ENCODE peak calls at places on chromosome 10, in ten cellular contexts. One of them, this sample, is unnamed.

GRCh38 chr10:36716291-36716690 is 409.1 kb upstream of the ANKRD30A start:
- DNase-seq in ascending aorta: no peak
- DNase-seq in MM.1S: no peak
- DNase-seq in prostate gland: no peak
- DNase-seq in cardiac muscle cell: no peak
- DNase-seq in Peyer's patch: no peak
- DNase-seq in heart left ventricle: no peak
- DNase-seq in right atrium auricular region: no peak
- DNase-seq in psoas muscle: no peak
- DNase-seq in A549: no peak
- DNase-seq in this sample: no peak

GRCh38 chr10:96585726-96586418 is 940 bp downstream of the TM9SF3 start:
- DNase-seq in ascending aorta: no peak
- DNase-seq in MM.1S: peak
- DNase-seq in prostate gland: peak
- DNase-seq in cardiac muscle cell: peak
- DNase-seq in Peyer's patch: peak
- DNase-seq in heart left ventricle: no peak
- DNase-seq in right atrium auricular region: no peak
- DNase-seq in psoas muscle: no peak
- DNase-seq in A549: no peak
- DNase-seq in this sample: no peak

GRCh38 chr10:62083413-62083794 is 181.9 kb downstream of the ARID5B start:
- DNase-seq in ascending aorta: no peak
- DNase-seq in MM.1S: no peak
- DNase-seq in prostate gland: no peak
- DNase-seq in cardiac muscle cell: peak
- DNase-seq in Peyer's patch: no peak
- DNase-seq in heart left ventricle: no peak
- DNase-seq in right atrium auricular region: no peak
- DNase-seq in psoas muscle: no peak
- DNase-seq in A549: no peak
- DNase-seq in this sample: no peak

GRCh38 chr10:111875760-111876159 is 307.8 kb downstream of the GPAM start:
- DNase-seq in ascending aorta: no peak
- DNase-seq in MM.1S: no peak
- DNase-seq in prostate gland: no peak
- DNase-seq in cardiac muscle cell: no peak
- DNase-seq in Peyer's patch: no peak
- DNase-seq in heart left ventricle: no peak
- DNase-seq in right atrium auricular region: no peak
- DNase-seq in psoas muscle: no peak
- DNase-seq in A549: no peak
- DNase-seq in this sample: no peak

GRCh38 chr10:11113156-11113555 is 95.5 kb downstream of the CELF2 start:
- DNase-seq in ascending aorta: no peak
- DNase-seq in MM.1S: no peak
- DNase-seq in prostate gland: no peak
- DNase-seq in cardiac muscle cell: no peak
- DNase-seq in Peyer's patch: no peak
- DNase-seq in heart left ventricle: no peak
- DNase-seq in right atrium auricular region: no peak
- DNase-seq in psoas muscle: no peak
- DNase-seq in A549: no peak
- DNase-seq in this sample: no peak

GRCh38 chr10:121595806-121596667 is 2.2 kb downstream of the FGFR2 start:
- DNase-seq in ascending aorta: no peak
- DNase-seq in MM.1S: no peak
- DNase-seq in prostate gland: peak
- DNase-seq in cardiac muscle cell: no peak
- DNase-seq in Peyer's patch: no peak
- DNase-seq in heart left ventricle: no peak
- DNase-seq in right atrium auricular region: no peak
- DNase-seq in psoas muscle: no peak
- DNase-seq in A549: no peak
- DNase-seq in this sample: no peak

GRCh38 chr10:10043083-10043482 is 974.6 kb upstream of the CELF2 start:
- DNase-seq in ascending aorta: no peak
- DNase-seq in MM.1S: no peak
- DNase-seq in prostate gland: no peak
- DNase-seq in cardiac muscle cell: peak
- DNase-seq in Peyer's patch: no peak
- DNase-seq in heart left ventricle: no peak
- DNase-seq in right atrium auricular region: no peak
- DNase-seq in psoas muscle: no peak
- DNase-seq in A549: no peak
- DNase-seq in this sample: no peak

GRCh38 chr10:10865913-10866312 is 151.8 kb upstream of the CELF2 start:
- DNase-seq in ascending aorta: no peak
- DNase-seq in MM.1S: no peak
- DNase-seq in prostate gland: no peak
- DNase-seq in cardiac muscle cell: no peak
- DNase-seq in Peyer's patch: no peak
- DNase-seq in heart left ventricle: no peak
- DNase-seq in right atrium auricular region: no peak
- DNase-seq in psoas muscle: no peak
- DNase-seq in A549: no peak
- DNase-seq in this sample: no peak

GRCh38 chr10:121668336-121669009 is 70.2 kb upstream of the FGFR2 start:
- DNase-seq in ascending aorta: peak
- DNase-seq in MM.1S: peak
- DNase-seq in prostate gland: peak
- DNase-seq in cardiac muscle cell: peak
- DNase-seq in Peyer's patch: no peak
- DNase-seq in heart left ventricle: no peak
- DNase-seq in right atrium auricular region: no peak
- DNase-seq in psoas muscle: peak
- DNase-seq in A549: no peak
- DNase-seq in this sample: peak

DNA sequence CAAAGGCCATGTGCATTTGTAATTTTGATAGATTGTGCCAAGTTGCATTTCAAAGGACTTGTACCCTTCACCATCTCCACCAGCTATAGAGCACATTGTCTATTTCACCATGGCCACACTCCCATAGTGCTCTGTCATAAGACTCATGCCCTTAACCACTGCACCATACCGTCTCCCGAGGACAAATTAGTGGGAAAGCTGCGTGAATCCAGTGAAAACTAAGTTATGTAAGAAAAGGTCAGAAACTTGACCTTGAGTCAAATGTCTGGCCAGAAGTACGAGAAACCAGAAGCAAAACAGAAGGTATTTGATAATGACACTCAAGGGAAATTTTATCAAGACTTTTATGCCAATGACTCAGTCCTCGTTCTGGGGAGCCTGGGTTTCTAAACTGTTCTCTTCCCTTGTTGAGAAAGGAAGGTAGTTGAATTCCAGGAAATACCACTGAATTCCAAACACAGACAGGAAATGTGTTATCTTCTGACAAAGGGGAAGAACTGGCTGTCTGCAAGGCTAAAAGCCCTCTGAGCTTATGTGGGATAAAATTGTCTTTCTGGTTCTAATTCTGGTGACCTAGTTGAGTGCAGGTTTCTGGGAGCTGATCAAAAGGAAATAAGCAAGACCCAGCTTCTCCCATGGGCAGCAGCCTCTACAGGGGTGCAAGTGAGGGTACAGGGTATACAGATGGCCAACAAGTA is 49.7 kb downstream of the CDK1 start:
- DNase-seq in ascending aorta: no peak
- DNase-seq in MM.1S: no peak
- DNase-seq in prostate gland: no peak
- DNase-seq in cardiac muscle cell: peak
- DNase-seq in Peyer's patch: no peak
- DNase-seq in heart left ventricle: no peak
- DNase-seq in right atrium auricular region: no peak
- DNase-seq in psoas muscle: no peak
- DNase-seq in A549: no peak
- DNase-seq in this sample: no peak
- H3K4me3 ChIP-seq in ascending aorta: no peak
- H3K4me3 ChIP-seq in MM.1S: no peak
- H3K4me3 ChIP-seq in prostate gland: no peak
- H3K4me3 ChIP-seq in cardiac muscle cell: no peak
- H3K4me3 ChIP-seq in Peyer's patch: no peak
- H3K4me3 ChIP-seq in heart left ventricle: no peak
- H3K4me3 ChIP-seq in right atrium auricular region: no peak
- H3K4me3 ChIP-seq in psoas muscle: no peak
- H3K4me3 ChIP-seq in A549: no peak
- H3K4me3 ChIP-seq in this sample: no peak

GRCh38 chr10:13608246-13608853 is 21.6 kb downstream of the PRPF18 start:
- DNase-seq in ascending aorta: no peak
- DNase-seq in MM.1S: no peak
- DNase-seq in prostate gland: peak
- DNase-seq in cardiac muscle cell: no peak
- DNase-seq in Peyer's patch: no peak
- DNase-seq in heart left ventricle: no peak
- DNase-seq in right atrium auricular region: no peak
- DNase-seq in psoas muscle: peak
- DNase-seq in A549: no peak
- DNase-seq in this sample: no peak
- H3K27ac ChIP-seq in ascending aorta: no peak
- H3K27ac ChIP-seq in MM.1S: no peak
- H3K27ac ChIP-seq in prostate gland: no peak
- H3K27ac ChIP-seq in cardiac muscle cell: no peak
- H3K27ac ChIP-seq in Peyer's patch: no peak
- H3K27ac ChIP-seq in heart left ventricle: no peak
- H3K27ac ChIP-seq in right atrium auricular region: no peak
- H3K27ac ChIP-seq in psoas muscle: peak
- H3K27ac ChIP-seq in A549: no peak
- H3K27ac ChIP-seq in this sample: no peak

GRCh38 chr10:118500477-118501104 is 94.9 kb downstream of the PRLHR start:
- DNase-seq in ascending aorta: no peak
- DNase-seq in MM.1S: no peak
- DNase-seq in prostate gland: no peak
- DNase-seq in cardiac muscle cell: no peak
- DNase-seq in Peyer's patch: no peak
- DNase-seq in heart left ventricle: no peak
- DNase-seq in right atrium auricular region: no peak
- DNase-seq in psoas muscle: no peak
- DNase-seq in A549: no peak
- DNase-seq in this sample: no peak

GRCh38 chr10:118497227-118497626 is 98.2 kb downstream of the PRLHR start:
- DNase-seq in ascending aorta: no peak
- DNase-seq in MM.1S: no peak
- DNase-seq in prostate gland: no peak
- DNase-seq in cardiac muscle cell: no peak
- DNase-seq in Peyer's patch: no peak
- DNase-seq in heart left ventricle: no peak
- DNase-seq in right atrium auricular region: no peak
- DNase-seq in psoas muscle: no peak
- DNase-seq in A549: no peak
- DNase-seq in this sample: no peak

GRCh38 chr10:118496525-118496924 is 98.9 kb downstream of the PRLHR start:
- DNase-seq in ascending aorta: no peak
- DNase-seq in MM.1S: no peak
- DNase-seq in prostate gland: no peak
- DNase-seq in cardiac muscle cell: no peak
- DNase-seq in Peyer's patch: peak
- DNase-seq in heart left ventricle: no peak
- DNase-seq in right atrium auricular region: no peak
- DNase-seq in psoas muscle: no peak
- DNase-seq in A549: no peak
- DNase-seq in this sample: no peak

GRCh38 chr10:118499186-118499585 is 96.3 kb downstream of the PRLHR start:
- DNase-seq in ascending aorta: no peak
- DNase-seq in MM.1S: no peak
- DNase-seq in prostate gland: no peak
- DNase-seq in cardiac muscle cell: no peak
- DNase-seq in Peyer's patch: no peak
- DNase-seq in heart left ventricle: no peak
- DNase-seq in right atrium auricular region: no peak
- DNase-seq in psoas muscle: no peak
- DNase-seq in A549: no peak
- DNase-seq in this sample: no peak

GRCh38 chr10:118498623-118499022 is 96.8 kb downstream of the PRLHR start:
- DNase-seq in ascending aorta: no peak
- DNase-seq in MM.1S: no peak
- DNase-seq in prostate gland: no peak
- DNase-seq in cardiac muscle cell: no peak
- DNase-seq in Peyer's patch: no peak
- DNase-seq in heart left ventricle: no peak
- DNase-seq in right atrium auricular region: no peak
- DNase-seq in psoas muscle: no peak
- DNase-seq in A549: peak
- DNase-seq in this sample: no peak
- H3K4me3 ChIP-seq in ascending aorta: no peak
- H3K4me3 ChIP-seq in MM.1S: no peak
- H3K4me3 ChIP-seq in prostate gland: no peak
- H3K4me3 ChIP-seq in cardiac muscle cell: no peak
- H3K4me3 ChIP-seq in Peyer's patch: no peak
- H3K4me3 ChIP-seq in heart left ventricle: no peak
- H3K4me3 ChIP-seq in right atrium auricular region: no peak
- H3K4me3 ChIP-seq in psoas muscle: no peak
- H3K4me3 ChIP-seq in A549: no peak
- H3K4me3 ChIP-seq in this sample: no peak

GRCh38 chr10:81914736-81915510 is 39.9 kb downstream of the NRG3 start:
- DNase-seq in ascending aorta: no peak
- DNase-seq in MM.1S: no peak
- DNase-seq in prostate gland: no peak
- DNase-seq in cardiac muscle cell: no peak
- DNase-seq in Peyer's patch: no peak
- DNase-seq in heart left ventricle: no peak
- DNase-seq in right atrium auricular region: no peak
- DNase-seq in psoas muscle: no peak
- DNase-seq in A549: no peak
- DNase-seq in this sample: no peak

GRCh38 chr10:81917666-81918065 is 42.7 kb downstream of the NRG3 start:
- DNase-seq in ascending aorta: no peak
- DNase-seq in MM.1S: no peak
- DNase-seq in prostate gland: no peak
- DNase-seq in cardiac muscle cell: no peak
- DNase-seq in Peyer's patch: no peak
- DNase-seq in heart left ventricle: no peak
- DNase-seq in right atrium auricular region: no peak
- DNase-seq in psoas muscle: no peak
- DNase-seq in A549: no peak
- DNase-seq in this sample: no peak

GRCh38 chr10:81911328-81911727 is 36.3 kb downstream of the NRG3 start:
- DNase-seq in ascending aorta: no peak
- DNase-seq in MM.1S: no peak
- DNase-seq in prostate gland: no peak
- DNase-seq in cardiac muscle cell: no peak
- DNase-seq in Peyer's patch: no peak
- DNase-seq in heart left ventricle: no peak
- DNase-seq in right atrium auricular region: no peak
- DNase-seq in psoas muscle: no peak
- DNase-seq in A549: no peak
- DNase-seq in this sample: no peak

GRCh38 chr10:81918766-81919165 is 43.8 kb downstream of the NRG3 start:
- DNase-seq in ascending aorta: no peak
- DNase-seq in MM.1S: no peak
- DNase-seq in prostate gland: no peak
- DNase-seq in cardiac muscle cell: no peak
- DNase-seq in Peyer's patch: no peak
- DNase-seq in heart left ventricle: no peak
- DNase-seq in right atrium auricular region: no peak
- DNase-seq in psoas muscle: no peak
- DNase-seq in A549: no peak
- DNase-seq in this sample: no peak

DNA sequence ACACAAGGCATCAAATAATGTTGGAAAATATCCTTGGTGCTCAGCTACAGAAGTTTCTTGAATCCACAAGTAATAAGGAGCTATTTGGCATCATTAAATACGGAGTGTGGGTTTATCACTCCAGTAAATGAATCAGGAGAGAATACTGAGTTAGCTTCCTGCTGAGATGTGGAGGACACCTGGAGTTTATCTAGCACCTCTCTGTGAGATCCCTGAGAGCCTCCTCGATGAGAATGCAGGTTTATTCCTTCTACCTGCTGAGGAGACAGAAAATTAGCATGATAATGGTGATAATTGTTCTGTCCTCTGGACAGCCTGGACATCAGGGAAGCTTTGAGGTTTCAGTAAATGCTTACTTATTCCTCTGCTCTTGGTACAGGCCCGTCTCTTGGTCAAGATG is 40.5 kb downstream of the NRG3 start:
- DNase-seq in ascending aorta: no peak
- DNase-seq in MM.1S: no peak
- DNase-seq in prostate gland: no peak
- DNase-seq in cardiac muscle cell: no peak
- DNase-seq in Peyer's patch: no peak
- DNase-seq in heart left ventricle: no peak
- DNase-seq in right atrium auricular region: no peak
- DNase-seq in psoas muscle: no peak
- DNase-seq in A549: no peak
- DNase-seq in this sample: no peak
- H3K27ac ChIP-seq in ascending aorta: no peak
- H3K27ac ChIP-seq in MM.1S: no peak
- H3K27ac ChIP-seq in prostate gland: no peak
- H3K27ac ChIP-seq in cardiac muscle cell: no peak
- H3K27ac ChIP-seq in Peyer's patch: no peak
- H3K27ac ChIP-seq in heart left ventricle: no peak
- H3K27ac ChIP-seq in right atrium auricular region: no peak
- H3K27ac ChIP-seq in psoas muscle: no peak
- H3K27ac ChIP-seq in A549: no peak
- H3K27ac ChIP-seq in this sample: no peak